ENCODE peak calls at places on chromosomes 6 and 20, in five cellular contexts. B is suprapubic skin, U is A549, Z is ovary, Q is esophagus muscularis mucosa. T is an unnamed sample.

GRCh38 chr6:165515963-165516624 is 146.9 kb downstream of the PDE10A start:
- DNase-seq in U (peak; percentile 19), Q (no peak), Z (no peak), B (no peak), T (no peak)

GRCh38 chr20:53869466-53870258 is 200.7 kb downstream of the BCAS1 start:
- DNase-seq in Z (peak; percentile 40), Q (no peak), U (peak; percentile 83), B (no peak), T (peak; percentile 84)

GRCh38 chr6:150250826-150251225 is 108.0 kb downstream of the PPP1R14C start:
- DNase-seq in B (no peak), Z (no peak), Q (no peak), U (no peak), T (no peak)

GRCh38 chr6:143754204-143754603 is 76.4 kb downstream of the PHACTR2 start:
- DNase-seq in Z (no peak), Q (no peak), B (no peak), U (no peak), T (no peak)

GRCh38 chr20:58981564-58982364 is 708 bp downstream of the NELFCD start:
- DNase-seq in Q (no peak), U (peak; percentile 67), B (peak; percentile 65), Z (peak; percentile 47), T (no peak)

GRCh38 chr6:132464538-132465256 is 48.2 kb downstream of the STX7 start:
- DNase-seq in U (no peak), Q (no peak), Z (no peak), B (no peak), T (no peak)

GRCh38 chr6:85498596-85499258 is 48.8 kb downstream of the NT5E start:
- DNase-seq in Q (no peak), U (no peak), Z (no peak), B (no peak), T (no peak)

GRCh38 chr6:44858998-44859397 is 469.1 kb upstream of the RUNX2 start:
- DNase-seq in Q (no peak), Z (no peak), B (no peak), U (no peak), T (no peak)

GRCh38 chr20:19881990-19882389 is 123.9 kb downstream of the RIN2 start:
- DNase-seq in Q (no peak), Z (no peak), B (no peak), U (no peak), T (no peak)

GRCh38 chr6:45921703-45922270 is 93.9 kb downstream of the CLIC5 start:
- DNase-seq in Q (no peak), U (no peak), Z (no peak), B (no peak), T (no peak)

GRCh38 chr6:159079367-159079766 is 34.6 kb upstream of the TAGAP start:
- DNase-seq in Q (no peak), B (no peak), U (no peak), Z (no peak), T (no peak)

GRCh38 chr6:142566628-142567396 is 265.0 kb downstream of the ADGRG6 start:
- DNase-seq in Z (peak; percentile 12), B (no peak), U (peak; percentile 38), Q (no peak), T (peak; percentile 38)

GRCh38 chr6:91033964-91034363 is 447.1 kb upstream of the MAP3K7 start:
- DNase-seq in Q (no peak), Z (no peak), B (no peak), U (no peak), T (no peak)

GRCh38 chr6:17894191-17894590 is 93.2 kb downstream of the KIF13A start:
- DNase-seq in Z (no peak), B (no peak), U (no peak), Q (no peak), T (no peak)

GRCh38 chr6:25172819-25173218 is 106.4 kb upstream of the CARMIL1 start:
- DNase-seq in Z (no peak), Q (no peak), B (no peak), U (no peak), T (no peak)

GRCh38 chr6:24974182-24975171 is 38.7 kb upstream of the RIPOR2 start:
- DNase-seq in B (no peak), U (no peak), Q (no peak), Z (no peak), T (no peak)

GRCh38 chr6:7721654-7722053 is 4.2 kb upstream of the BMP6 start:
- DNase-seq in B (no peak), Z (no peak), U (peak; percentile 22), Q (no peak), T (no peak)

GRCh38 chr20:56439784-56440291 is 27.8 kb downstream of the CASS4 start:
- DNase-seq in U (no peak), B (no peak), Z (peak; percentile 36), Q (no peak), T (peak; percentile 48)

GRCh38 chr20:23304616-23305015 is 46.0 kb upstream of the NXT1 start:
- DNase-seq in Q (no peak), B (no peak), U (no peak), Z (no peak), T (no peak)

GRCh38 chr20:19552144-19552895 is 205.7 kb upstream of the RIN2 start:
- DNase-seq in Z (peak; percentile 69), U (peak; percentile 19), Q (no peak), B (no peak), T (no peak)

GRCh38 chr6:335572-335971 is 43.3 kb downstream of the DUSP22 start:
- DNase-seq in B (no peak), Z (no peak), Q (no peak), U (no peak), T (no peak)

GRCh38 chr20:41617059-41617921 is 887 bp downstream of the CHD6 start:
- DNase-seq in Z (peak; percentile 65), U (peak; percentile 23), B (no peak), Q (no peak), T (peak; percentile 35)

GRCh38 chr20:44279228-44279627 is 31.8 kb downstream of the FITM2 start:
- DNase-seq in B (no peak), Q (no peak), Z (peak; percentile 63), U (peak; percentile 37), T (no peak)

GRCh38 chr6:18360188-18360587 is 27.0 kb upstream of the RNF144B start:
- DNase-seq in B (no peak), Q (no peak), Z (no peak), U (no peak), T (no peak)

GRCh38 chr20:57350086-57350710 is 857 bp upstream of the RAE1 start:
- DNase-seq in Q (no peak), B (no peak), Z (peak; percentile 36), U (no peak), T (no peak)

GRCh38 chr20:19565721-19566120 is 192.3 kb upstream of the RIN2 start:
- DNase-seq in Z (no peak), U (no peak), B (no peak), Q (no peak), T (no peak)

GRCh38 chr6:50821431-50822077 is 2.9 kb downstream of the TFAP2B start:
- DNase-seq in Z (no peak), B (no peak), U (no peak), Q (no peak), T (no peak)

GRCh38 chr6:149834513-149835481 is 29.4 kb downstream of the LRP11 start:
- DNase-seq in Q (no peak), U (peak; percentile 27), B (no peak), Z (peak; percentile 64), T (peak; percentile 67)

GRCh38 chr6:166587631-166588413 is 1.3 kb upstream of the RAMACL start:
- DNase-seq in Q (no peak), Z (no peak), U (no peak), B (no peak), T (no peak)

GRCh38 chr6:137933696-137934095 is 66.6 kb downstream of the TNFAIP3 start:
- DNase-seq in B (no peak), Z (no peak), Q (no peak), U (no peak), T (no peak)
- H3K4me3 ChIP-seq in B (no peak overlapping the region), Z (no peak overlapping the region), Q (no peak overlapping the region), U (no peak overlapping the region), T (no peak overlapping the region)

GRCh38 chr6:123338394-123338793 is 298.4 kb downstream of the TRDN start:
- DNase-seq in Q (no peak), U (no peak), B (no peak), Z (no peak), T (no peak)
- TF ChIP-seq EP300 in Q (no peak), U (no peak), B (no peak), Z (no peak), T (no peak)

GRCh38 chr6:107490568-107491058 is 696 bp downstream of the SOBP start:
- DNase-seq in Q (no peak), B (no peak), U (no peak), Z (no peak), T (no peak)

GRCh38 chr6:107489636-107490567 is at the start of gene SOBP:
- DNase-seq in B (no peak), U (peak; percentile 36), Q (no peak), Z (peak; percentile 88), T (peak; percentile 33)

GRCh38 chr6:107491059-107491609 is 1.2 kb downstream of the SOBP start:
- DNase-seq in U (peak; percentile 8), Z (peak; percentile 84), Q (no peak), B (no peak), T (peak; percentile 55)

GRCh38 chr6:107493158-107494057 is 3.5 kb downstream of the SOBP start:
- DNase-seq in B (no peak), U (no peak), Q (no peak), Z (no peak), T (no peak)

DNA sequence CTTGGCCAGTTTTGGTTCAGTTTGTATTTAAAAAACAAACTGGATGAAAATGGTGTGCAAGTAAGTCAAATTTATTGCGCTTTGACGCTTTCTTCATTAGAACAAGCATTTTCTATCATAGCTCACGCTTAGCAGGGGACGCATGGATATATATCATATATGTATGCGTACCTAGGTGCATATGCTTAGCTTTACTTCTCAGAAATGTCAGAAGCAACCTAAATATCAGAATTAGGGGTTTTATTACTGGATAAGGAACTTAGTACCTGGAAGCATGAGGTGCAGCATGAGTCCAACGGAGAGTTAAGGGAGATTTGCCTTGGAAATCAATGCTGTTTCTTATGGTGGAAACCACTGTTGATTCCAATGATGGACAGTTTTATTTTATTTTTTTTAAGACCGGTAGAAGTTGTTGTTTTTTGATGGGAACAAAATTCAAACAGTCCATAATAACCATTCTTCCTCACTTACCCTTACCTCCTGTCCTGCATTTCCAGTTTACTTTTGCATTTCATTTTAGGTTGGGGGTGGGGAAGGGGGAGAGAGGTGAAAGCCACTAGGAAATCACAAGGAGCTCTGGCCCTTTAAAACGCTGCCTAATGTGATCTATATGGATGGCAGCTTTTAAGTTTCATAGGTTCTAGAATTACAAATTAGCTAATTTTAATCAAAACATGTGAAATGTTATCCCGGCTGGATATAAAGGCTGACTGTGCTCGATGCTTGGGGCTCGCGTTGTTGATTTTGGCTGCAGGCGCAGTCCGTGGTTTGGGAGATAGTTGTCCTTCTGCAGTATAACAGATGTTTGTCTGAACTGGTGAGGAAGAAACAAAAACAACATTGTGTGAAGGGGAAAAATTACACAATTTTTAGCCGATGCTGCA is 2.1 kb downstream of the SOBP start:
- DNase-seq in U (no peak), B (no peak), Z (peak; percentile 64), Q (no peak), T (no peak)
- H3K4me3 ChIP-seq in U (peak overlapping the region; percentile 85), B (peak overlapping the region; percentile 79), Z (peak overlapping the region; percentile 65), Q (peak overlapping the region; percentile 76), T (peak overlapping the region; percentile 60)

DNA sequence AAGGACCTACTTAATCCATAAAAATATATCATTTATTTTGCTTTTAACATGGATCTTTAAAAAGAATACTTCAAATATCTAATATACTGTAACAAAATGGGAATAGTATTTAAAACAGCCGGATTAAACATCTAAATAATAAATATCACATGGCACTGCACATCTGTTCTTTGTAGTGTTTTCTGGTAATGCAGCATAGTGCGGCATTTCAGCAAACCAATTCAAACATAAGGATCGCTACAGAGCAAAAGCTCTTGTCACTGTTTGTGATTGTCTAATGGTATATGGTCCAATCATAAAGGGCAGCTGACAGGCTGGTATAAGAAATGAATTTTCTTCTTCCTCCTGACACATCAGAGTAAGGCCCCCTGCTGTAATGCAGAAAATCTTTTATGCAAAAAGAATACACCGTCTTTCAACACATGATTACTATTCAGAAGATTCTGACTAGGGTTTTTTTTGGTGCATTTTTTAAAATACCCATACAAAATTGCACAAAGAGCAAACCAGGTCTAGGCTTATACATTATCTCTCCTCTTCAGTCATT is 40.0 kb upstream of the POU3F2 start:
- DNase-seq in B (no peak), U (no peak), Q (no peak), Z (no peak), T (no peak)
- TF ChIP-seq EP300 in B (no peak), U (no peak), Q (no peak), Z (no peak), T (no peak)

T was measured in transverse colon.